ENCODE peak calls at places on chromosomes 12 and 14, in eight cellular contexts. D, E, A, K, W, G, S and J are unnamed samples.

GRCh38 chr12:52645120-52645761 is 6.8 kb downstream of the KRT2 start:
- DNase-seq in D (no peak), E (no peak), A (no peak), K (no peak), W (no peak), G (peak), S (peak), J (peak)

GRCh38 chr14:20440882-20441281 is 4.9 kb upstream of the KLHL33 start:
- DNase-seq in D (no peak), E (no peak), A (peak), K (no peak), W (no peak), G (no peak), S (peak), J (no peak)

GRCh38 chr14:75141967-75142366 is 15.1 kb upstream of the NEK9 start:
- DNase-seq in D (no peak), E (peak), A (no peak), K (no peak), W (no peak), G (peak), S (peak), J (peak)

GRCh38 chr14:104096751-104097700 is 11.5 kb downstream of the ASPG start:
- DNase-seq in D (no peak), E (no peak), A (no peak), K (no peak), W (no peak), G (no peak), S (no peak), J (no peak)

GRCh38 chr12:95972832-95973465 is 23.2 kb downstream of the HAL start:
- DNase-seq in D (no peak), E (no peak), A (no peak), K (no peak), W (no peak), G (no peak), S (no peak), J (no peak)

GRCh38 chr14:54314365-54315134 is 82.3 kb upstream of the CDKN3 start:
- DNase-seq in D (no peak), E (no peak), A (no peak), K (no peak), W (no peak), G (no peak), S (no peak), J (no peak)

GRCh38 chr12:77813558-77813957 is 17.1 kb upstream of the NAV3 start:
- DNase-seq in D (no peak), E (no peak), A (no peak), K (no peak), W (no peak), G (no peak), S (no peak), J (no peak)

GRCh38 chr14:68589447-68590232 is 203.2 kb downstream of the ZFP36L1 start:
- DNase-seq in D (no peak), E (no peak), A (no peak), K (no peak), W (no peak), G (no peak), S (no peak), J (no peak)

GRCh38 chr12:108596854-108597558 is 878 bp downstream of the TMEM119 start:
- DNase-seq in D (no peak), E (no peak), A (no peak), K (no peak), W (no peak), G (no peak), S (no peak), J (no peak)